ENCODE peak calls at places on chromosomes 1 and 21, in nine cellular contexts. R is hepatic stellate cell; K is NCI-H1436; T is activated T-helper 1 cell treated with Interleukin-2 at 50 U/mL for 16 hours; N is fibroblast of the conjunctiva; D is WTC11; F is activated naive CD8-positive, alpha-beta T cell treated with anti-CD3 and anti-CD28 coated beads, Interleukin-2, amount 50 U/mL, for 24 hours; B is T-helper 2 cell; G is CD8-positive, alpha-beta memory T cell. E is an unnamed sample.

GRCh38 chr1:86616871-86617270 is 70.0 kb downstream of the CLCA4 start:
- DNase-seq in R (no peak), K (no peak), T (no peak), N (no peak), D (no peak), F (no peak), B (no peak), G (no peak), E (no peak)

GRCh38 chr1:175419684-175420490 is 227.3 kb upstream of the KIAA0040 start:
- DNase-seq in R (no peak), K (no peak), T (no peak), N (no peak), D (no peak), F (no peak), B (no peak), G (no peak), E (no peak)

GRCh38 chr1:107277022-107277421 is 136.2 kb downstream of the NTNG1 start:
- DNase-seq in R (no peak), K (no peak), T (no peak), N (peak; percentile 31), D (peak; percentile 46), F (peak; percentile 3), B (no peak), G (no peak), E (no peak)

GRCh38 chr1:160716013-160716412 is 4.4 kb upstream of the CD48 start:
- DNase-seq in R (no peak), K (no peak), T (no peak), N (no peak), D (no peak), F (no peak), B (no peak), G (no peak), E (no peak)

GRCh38 chr1:86380257-86380861 is 15.8 kb downstream of the ODF2L start:
- DNase-seq in R (peak; percentile 7), K (peak; percentile 13), T (no peak), N (peak; percentile 88), D (no peak), F (no peak), B (peak; percentile 19), G (peak; percentile 49), E (peak; percentile 62)

GRCh38 chr1:111948209-111949131 is 41.0 kb downstream of the KCND3 start:
- DNase-seq in R (no peak), K (no peak), T (no peak), N (no peak), D (no peak), F (no peak), B (no peak), G (no peak), E (peak; percentile 76)

GRCh38 chr1:25888426-25888987 is 13.0 kb upstream of the PAQR7 start:
- DNase-seq in R (no peak), K (no peak), T (no peak), N (no peak), D (no peak), F (no peak), B (no peak), G (no peak), E (no peak)

GRCh38 chr21:45152265-45152746 is 77.9 kb downstream of the ADARB1 start:
- DNase-seq in R (no peak), K (no peak), T (peak; percentile 48), N (no peak), D (peak; percentile 46), F (peak; percentile 74), B (peak; percentile 54), G (peak; percentile 79), E (no peak)

GRCh38 chr1:10705953-10706352 is 90.5 kb downstream of the CASZ1 start:
- DNase-seq in R (no peak), K (no peak), T (no peak), N (no peak), D (no peak), F (no peak), B (no peak), G (no peak), E (no peak)

GRCh38 chr1:100868364-100868995 is 26.2 kb downstream of the EXTL2 start:
- DNase-seq in R (no peak), K (no peak), T (no peak), N (no peak), D (no peak), F (no peak), B (peak; percentile 4), G (peak; percentile 32), E (no peak)

GRCh38 chr1:42052300-42052699 is 100.9 kb upstream of the GUCA2B start:
- DNase-seq in R (no peak), K (no peak), T (no peak), N (no peak), D (no peak), F (no peak), B (no peak), G (no peak), E (no peak)

GRCh38 chr1:79815115-79815514 is 808.6 kb upstream of the ADGRL4 start:
- DNase-seq in R (no peak), K (no peak), T (no peak), N (no peak), D (no peak), F (no peak), B (no peak), G (no peak), E (no peak)

GRCh38 chr1:220094016-220094911 is at the start of gene IARS2:
- DNase-seq in R (peak; percentile 90), K (peak; percentile 94), T (peak; percentile 90), N (peak; percentile 67), D (peak; percentile 90), F (peak; percentile 96), B (peak; percentile 82), G (peak; percentile 88), E (no peak)

GRCh38 chr1:228792601-228793000 is 57.3 kb downstream of the RHOU start:
- DNase-seq in R (no peak), K (no peak), T (no peak), N (no peak), D (no peak), F (no peak), B (no peak), G (no peak), E (peak; percentile 77)

GRCh38 chr1:155127105-155127671 is 488 bp upstream of the EFNA1 start:
- DNase-seq in R (peak; percentile 38), K (no peak), T (no peak), N (no peak), D (peak; percentile 39), F (no peak), B (no peak), G (no peak), E (no peak)

GRCh38 chr1:36224537-36225297 is 474 bp downstream of the THRAP3 start:
- DNase-seq in R (peak; percentile 95), K (peak; percentile 76), T (no peak), N (peak; percentile 49), D (peak; percentile 76), F (peak; percentile 82), B (no peak), G (no peak), E (peak; percentile 36)

GRCh38 chr1:17601643-17602382 is 62.3 kb downstream of the ARHGEF10L start:
- DNase-seq in R (no peak), K (no peak), T (no peak), N (no peak), D (peak; percentile 54), F (no peak), B (no peak), G (no peak), E (no peak)

GRCh38 chr1:23798662-23799142 is 1.9 kb downstream of the GALE start:
- DNase-seq in R (no peak), K (no peak), T (no peak), N (no peak), D (peak; percentile 53), F (peak; percentile 30), B (no peak), G (no peak), E (no peak)

GRCh38 chr21:45266518-45267389 is 20.9 kb downstream of the POFUT2 start:
- DNase-seq in R (no peak), K (no peak), T (peak; percentile 35), N (no peak), D (no peak), F (peak; percentile 39), B (peak; percentile 90), G (peak; percentile 30), E (no peak)

GRCh38 chr1:30984167-30984870 is 75.8 kb upstream of the SDC3 start:
- DNase-seq in R (no peak), K (no peak), T (no peak), N (no peak), D (no peak), F (no peak), B (no peak), G (no peak), E (no peak)

GRCh38 chr1:116855220-116855619 is 54.5 kb upstream of the PTGFRN start:
- DNase-seq in R (no peak), K (no peak), T (no peak), N (no peak), D (no peak), F (no peak), B (no peak), G (no peak), E (no peak)

GRCh38 chr1:17375651-17376050 is 3.7 kb downstream of the PADI6 start:
- DNase-seq in R (no peak), K (no peak), T (no peak), N (no peak), D (no peak), F (no peak), B (no peak), G (no peak), E (no peak)

GRCh38 chr1:52672946-52673345 is 25.2 kb downstream of the COA7 start:
- DNase-seq in R (no peak), K (no peak), T (no peak), N (no peak), D (no peak), F (no peak), B (no peak), G (no peak), E (no peak)

GRCh38 chr1:67948155-67949075 is 102.0 kb downstream of the DIRAS3 start:
- DNase-seq in R (peak; percentile 36), K (no peak), T (no peak), N (peak; percentile 57), D (no peak), F (no peak), B (no peak), G (no peak), E (no peak)

GRCh38 chr1:224939844-224940425 is 10.5 kb downstream of the DNAH14 start:
- DNase-seq in R (no peak), K (no peak), T (no peak), N (no peak), D (no peak), F (no peak), B (no peak), G (no peak), E (no peak)

GRCh38 chr1:186829679-186830587 is 1.2 kb downstream of the PLA2G4A start:
- DNase-seq in R (no peak), K (no peak), T (no peak), N (no peak), D (no peak), F (no peak), B (no peak), G (no peak), E (no peak)

GRCh38 chr1:198696211-198696610 is 57.4 kb downstream of the PTPRC start:
- DNase-seq in R (no peak), K (no peak), T (no peak), N (no peak), D (no peak), F (no peak), B (no peak), G (no peak), E (no peak)

GRCh38 chr21:37319551-37319950 is 47.0 kb upstream of the DYRK1A start:
- DNase-seq in R (no peak), K (no peak), T (no peak), N (no peak), D (no peak), F (no peak), B (no peak), G (no peak), E (no peak)